ENCODE peak calls at places on chromosomes 6 and 20, in eight cellular contexts. One of them, this sample, is unnamed.

GRCh38 chr20:4836935-4837334 is 115.2 kb downstream of the PRND start:
- DNase-seq in CD8-positive, alpha-beta memory T cell: no peak
- DNase-seq in activated CD8-positive, alpha-beta T cell treated with anti-CD3 and anti-CD28 coated beads, Interleukin-2, amount 10 ng/mL, durations not matched to agents 7 days and 5 days: no peak
- DNase-seq in epithelial cell of prostate: no peak
- DNase-seq in naive thymus-derived CD8-positive, alpha-beta T cell: no peak
- DNase-seq in tibial artery: peak
- DNase-seq in stimulated activated CD8-positive, alpha-beta memory T cell treated with anti-CD3 and anti-CD28 coated beads, Interleukin-15, amount 100 ng/mL, for 4 hours: no peak
- DNase-seq in stimulated activated CD4-positive, alpha-beta T cell treated with anti-CD3 and anti-CD28 coated beads, Interleukin-4, amount 100 ng/mL, for 4 hours: no peak
- DNase-seq in this sample: no peak

GRCh38 chr6:3540980-3541379 is 84.1 kb upstream of the SLC22A23 start:
- DNase-seq in CD8-positive, alpha-beta memory T cell: no peak
- DNase-seq in activated CD8-positive, alpha-beta T cell treated with anti-CD3 and anti-CD28 coated beads, Interleukin-2, amount 10 ng/mL, durations not matched to agents 7 days and 5 days: no peak
- DNase-seq in epithelial cell of prostate: no peak
- DNase-seq in naive thymus-derived CD8-positive, alpha-beta T cell: no peak
- DNase-seq in tibial artery: no peak
- DNase-seq in stimulated activated CD8-positive, alpha-beta memory T cell treated with anti-CD3 and anti-CD28 coated beads, Interleukin-15, amount 100 ng/mL, for 4 hours: no peak
- DNase-seq in stimulated activated CD4-positive, alpha-beta T cell treated with anti-CD3 and anti-CD28 coated beads, Interleukin-4, amount 100 ng/mL, for 4 hours: no peak
- DNase-seq in this sample: no peak

GRCh38 chr6:47318236-47318974 is 8.7 kb upstream of the TNFRSF21 start:
- DNase-seq in CD8-positive, alpha-beta memory T cell: no peak
- DNase-seq in activated CD8-positive, alpha-beta T cell treated with anti-CD3 and anti-CD28 coated beads, Interleukin-2, amount 10 ng/mL, durations not matched to agents 7 days and 5 days: no peak
- DNase-seq in epithelial cell of prostate: no peak
- DNase-seq in naive thymus-derived CD8-positive, alpha-beta T cell: no peak
- DNase-seq in tibial artery: no peak
- DNase-seq in stimulated activated CD8-positive, alpha-beta memory T cell treated with anti-CD3 and anti-CD28 coated beads, Interleukin-15, amount 100 ng/mL, for 4 hours: no peak
- DNase-seq in stimulated activated CD4-positive, alpha-beta T cell treated with anti-CD3 and anti-CD28 coated beads, Interleukin-4, amount 100 ng/mL, for 4 hours: no peak
- DNase-seq in this sample: no peak

GRCh38 chr6:134111062-134111677 is 58.7 kb upstream of the SLC2A12 start:
- DNase-seq in CD8-positive, alpha-beta memory T cell: peak
- DNase-seq in activated CD8-positive, alpha-beta T cell treated with anti-CD3 and anti-CD28 coated beads, Interleukin-2, amount 10 ng/mL, durations not matched to agents 7 days and 5 days: peak
- DNase-seq in epithelial cell of prostate: peak
- DNase-seq in naive thymus-derived CD8-positive, alpha-beta T cell: no peak
- DNase-seq in tibial artery: no peak
- DNase-seq in stimulated activated CD8-positive, alpha-beta memory T cell treated with anti-CD3 and anti-CD28 coated beads, Interleukin-15, amount 100 ng/mL, for 4 hours: no peak
- DNase-seq in stimulated activated CD4-positive, alpha-beta T cell treated with anti-CD3 and anti-CD28 coated beads, Interleukin-4, amount 100 ng/mL, for 4 hours: peak
- DNase-seq in this sample: no peak

GRCh38 chr6:12348530-12349511 is 58.7 kb downstream of the EDN1 start:
- DNase-seq in CD8-positive, alpha-beta memory T cell: no peak
- DNase-seq in activated CD8-positive, alpha-beta T cell treated with anti-CD3 and anti-CD28 coated beads, Interleukin-2, amount 10 ng/mL, durations not matched to agents 7 days and 5 days: no peak
- DNase-seq in epithelial cell of prostate: peak
- DNase-seq in naive thymus-derived CD8-positive, alpha-beta T cell: no peak
- DNase-seq in tibial artery: no peak
- DNase-seq in stimulated activated CD8-positive, alpha-beta memory T cell treated with anti-CD3 and anti-CD28 coated beads, Interleukin-15, amount 100 ng/mL, for 4 hours: no peak
- DNase-seq in stimulated activated CD4-positive, alpha-beta T cell treated with anti-CD3 and anti-CD28 coated beads, Interleukin-4, amount 100 ng/mL, for 4 hours: no peak
- DNase-seq in this sample: no peak

GRCh38 chr20:12596863-12597262 is 411.9 kb upstream of the SPTLC3 start:
- DNase-seq in CD8-positive, alpha-beta memory T cell: no peak
- DNase-seq in activated CD8-positive, alpha-beta T cell treated with anti-CD3 and anti-CD28 coated beads, Interleukin-2, amount 10 ng/mL, durations not matched to agents 7 days and 5 days: no peak
- DNase-seq in epithelial cell of prostate: no peak
- DNase-seq in naive thymus-derived CD8-positive, alpha-beta T cell: no peak
- DNase-seq in tibial artery: no peak
- DNase-seq in stimulated activated CD8-positive, alpha-beta memory T cell treated with anti-CD3 and anti-CD28 coated beads, Interleukin-15, amount 100 ng/mL, for 4 hours: no peak
- DNase-seq in stimulated activated CD4-positive, alpha-beta T cell treated with anti-CD3 and anti-CD28 coated beads, Interleukin-4, amount 100 ng/mL, for 4 hours: no peak
- DNase-seq in this sample: no peak

GRCh38 chr6:7691675-7692452 is 34.0 kb upstream of the BMP6 start:
- DNase-seq in CD8-positive, alpha-beta memory T cell: no peak
- DNase-seq in activated CD8-positive, alpha-beta T cell treated with anti-CD3 and anti-CD28 coated beads, Interleukin-2, amount 10 ng/mL, durations not matched to agents 7 days and 5 days: no peak
- DNase-seq in epithelial cell of prostate: peak
- DNase-seq in naive thymus-derived CD8-positive, alpha-beta T cell: no peak
- DNase-seq in tibial artery: no peak
- DNase-seq in stimulated activated CD8-positive, alpha-beta memory T cell treated with anti-CD3 and anti-CD28 coated beads, Interleukin-15, amount 100 ng/mL, for 4 hours: no peak
- DNase-seq in stimulated activated CD4-positive, alpha-beta T cell treated with anti-CD3 and anti-CD28 coated beads, Interleukin-4, amount 100 ng/mL, for 4 hours: no peak
- DNase-seq in this sample: no peak

GRCh38 chr6:13848553-13849150 is 34.3 kb upstream of the MCUR1 start:
- DNase-seq in CD8-positive, alpha-beta memory T cell: no peak
- DNase-seq in activated CD8-positive, alpha-beta T cell treated with anti-CD3 and anti-CD28 coated beads, Interleukin-2, amount 10 ng/mL, durations not matched to agents 7 days and 5 days: peak
- DNase-seq in epithelial cell of prostate: no peak
- DNase-seq in naive thymus-derived CD8-positive, alpha-beta T cell: no peak
- DNase-seq in tibial artery: no peak
- DNase-seq in stimulated activated CD8-positive, alpha-beta memory T cell treated with anti-CD3 and anti-CD28 coated beads, Interleukin-15, amount 100 ng/mL, for 4 hours: no peak
- DNase-seq in stimulated activated CD4-positive, alpha-beta T cell treated with anti-CD3 and anti-CD28 coated beads, Interleukin-4, amount 100 ng/mL, for 4 hours: no peak
- DNase-seq in this sample: no peak

GRCh38 chr20:31844737-31845299 is 586 bp downstream of the FOXS1 start:
- DNase-seq in CD8-positive, alpha-beta memory T cell: no peak
- DNase-seq in activated CD8-positive, alpha-beta T cell treated with anti-CD3 and anti-CD28 coated beads, Interleukin-2, amount 10 ng/mL, durations not matched to agents 7 days and 5 days: no peak
- DNase-seq in epithelial cell of prostate: no peak
- DNase-seq in naive thymus-derived CD8-positive, alpha-beta T cell: no peak
- DNase-seq in tibial artery: no peak
- DNase-seq in stimulated activated CD8-positive, alpha-beta memory T cell treated with anti-CD3 and anti-CD28 coated beads, Interleukin-15, amount 100 ng/mL, for 4 hours: no peak
- DNase-seq in stimulated activated CD4-positive, alpha-beta T cell treated with anti-CD3 and anti-CD28 coated beads, Interleukin-4, amount 100 ng/mL, for 4 hours: no peak
- DNase-seq in this sample: no peak

GRCh38 chr20:38129893-38130609 is 35.0 kb downstream of the TGM2 start:
- DNase-seq in CD8-positive, alpha-beta memory T cell: no peak
- DNase-seq in activated CD8-positive, alpha-beta T cell treated with anti-CD3 and anti-CD28 coated beads, Interleukin-2, amount 10 ng/mL, durations not matched to agents 7 days and 5 days: no peak
- DNase-seq in epithelial cell of prostate: no peak
- DNase-seq in naive thymus-derived CD8-positive, alpha-beta T cell: no peak
- DNase-seq in tibial artery: no peak
- DNase-seq in stimulated activated CD8-positive, alpha-beta memory T cell treated with anti-CD3 and anti-CD28 coated beads, Interleukin-15, amount 100 ng/mL, for 4 hours: no peak
- DNase-seq in stimulated activated CD4-positive, alpha-beta T cell treated with anti-CD3 and anti-CD28 coated beads, Interleukin-4, amount 100 ng/mL, for 4 hours: no peak
- DNase-seq in this sample: no peak

GRCh38 chr6:137361701-137362100 is 132.5 kb downstream of the OLIG3 start:
- DNase-seq in CD8-positive, alpha-beta memory T cell: no peak
- DNase-seq in activated CD8-positive, alpha-beta T cell treated with anti-CD3 and anti-CD28 coated beads, Interleukin-2, amount 10 ng/mL, durations not matched to agents 7 days and 5 days: no peak
- DNase-seq in epithelial cell of prostate: no peak
- DNase-seq in naive thymus-derived CD8-positive, alpha-beta T cell: no peak
- DNase-seq in tibial artery: no peak
- DNase-seq in stimulated activated CD8-positive, alpha-beta memory T cell treated with anti-CD3 and anti-CD28 coated beads, Interleukin-15, amount 100 ng/mL, for 4 hours: no peak
- DNase-seq in stimulated activated CD4-positive, alpha-beta T cell treated with anti-CD3 and anti-CD28 coated beads, Interleukin-4, amount 100 ng/mL, for 4 hours: no peak
- DNase-seq in this sample: no peak

GRCh38 chr20:61950631-61951010 is 115.1 kb downstream of the TAF4 start:
- DNase-seq in CD8-positive, alpha-beta memory T cell: no peak
- DNase-seq in activated CD8-positive, alpha-beta T cell treated with anti-CD3 and anti-CD28 coated beads, Interleukin-2, amount 10 ng/mL, durations not matched to agents 7 days and 5 days: no peak
- DNase-seq in epithelial cell of prostate: no peak
- DNase-seq in naive thymus-derived CD8-positive, alpha-beta T cell: no peak
- DNase-seq in tibial artery: no peak
- DNase-seq in stimulated activated CD8-positive, alpha-beta memory T cell treated with anti-CD3 and anti-CD28 coated beads, Interleukin-15, amount 100 ng/mL, for 4 hours: no peak
- DNase-seq in stimulated activated CD4-positive, alpha-beta T cell treated with anti-CD3 and anti-CD28 coated beads, Interleukin-4, amount 100 ng/mL, for 4 hours: no peak
- DNase-seq in this sample: no peak

GRCh38 chr6:20661721-20662120 is 127.5 kb downstream of the CDKAL1 start:
- DNase-seq in CD8-positive, alpha-beta memory T cell: no peak
- DNase-seq in activated CD8-positive, alpha-beta T cell treated with anti-CD3 and anti-CD28 coated beads, Interleukin-2, amount 10 ng/mL, durations not matched to agents 7 days and 5 days: no peak
- DNase-seq in epithelial cell of prostate: peak
- DNase-seq in naive thymus-derived CD8-positive, alpha-beta T cell: no peak
- DNase-seq in tibial artery: no peak
- DNase-seq in stimulated activated CD8-positive, alpha-beta memory T cell treated with anti-CD3 and anti-CD28 coated beads, Interleukin-15, amount 100 ng/mL, for 4 hours: no peak
- DNase-seq in stimulated activated CD4-positive, alpha-beta T cell treated with anti-CD3 and anti-CD28 coated beads, Interleukin-4, amount 100 ng/mL, for 4 hours: no peak
- DNase-seq in this sample: no peak

GRCh38 chr20:3730803-3731370 is 1.6 kb upstream of the HSPA12B start:
- DNase-seq in CD8-positive, alpha-beta memory T cell: no peak
- DNase-seq in activated CD8-positive, alpha-beta T cell treated with anti-CD3 and anti-CD28 coated beads, Interleukin-2, amount 10 ng/mL, durations not matched to agents 7 days and 5 days: no peak
- DNase-seq in epithelial cell of prostate: no peak
- DNase-seq in naive thymus-derived CD8-positive, alpha-beta T cell: no peak
- DNase-seq in tibial artery: no peak
- DNase-seq in stimulated activated CD8-positive, alpha-beta memory T cell treated with anti-CD3 and anti-CD28 coated beads, Interleukin-15, amount 100 ng/mL, for 4 hours: no peak
- DNase-seq in stimulated activated CD4-positive, alpha-beta T cell treated with anti-CD3 and anti-CD28 coated beads, Interleukin-4, amount 100 ng/mL, for 4 hours: no peak
- DNase-seq in this sample: no peak

GRCh38 chr20:32067234-32067821 is 15.3 kb downstream of the HCK start:
- DNase-seq in CD8-positive, alpha-beta memory T cell: no peak
- DNase-seq in activated CD8-positive, alpha-beta T cell treated with anti-CD3 and anti-CD28 coated beads, Interleukin-2, amount 10 ng/mL, durations not matched to agents 7 days and 5 days: no peak
- DNase-seq in epithelial cell of prostate: no peak
- DNase-seq in naive thymus-derived CD8-positive, alpha-beta T cell: no peak
- DNase-seq in tibial artery: no peak
- DNase-seq in stimulated activated CD8-positive, alpha-beta memory T cell treated with anti-CD3 and anti-CD28 coated beads, Interleukin-15, amount 100 ng/mL, for 4 hours: no peak
- DNase-seq in stimulated activated CD4-positive, alpha-beta T cell treated with anti-CD3 and anti-CD28 coated beads, Interleukin-4, amount 100 ng/mL, for 4 hours: no peak
- DNase-seq in this sample: no peak

GRCh38 chr6:145633981-145634627 is 101.2 kb downstream of the EPM2A start:
- DNase-seq in CD8-positive, alpha-beta memory T cell: peak
- DNase-seq in activated CD8-positive, alpha-beta T cell treated with anti-CD3 and anti-CD28 coated beads, Interleukin-2, amount 10 ng/mL, durations not matched to agents 7 days and 5 days: peak
- DNase-seq in epithelial cell of prostate: peak
- DNase-seq in naive thymus-derived CD8-positive, alpha-beta T cell: peak
- DNase-seq in tibial artery: peak
- DNase-seq in stimulated activated CD8-positive, alpha-beta memory T cell treated with anti-CD3 and anti-CD28 coated beads, Interleukin-15, amount 100 ng/mL, for 4 hours: peak
- DNase-seq in stimulated activated CD4-positive, alpha-beta T cell treated with anti-CD3 and anti-CD28 coated beads, Interleukin-4, amount 100 ng/mL, for 4 hours: peak
- DNase-seq in this sample: no peak

GRCh38 chr6:42106663-42107023 is 35.8 kb downstream of the C6orf132 start:
- DNase-seq in CD8-positive, alpha-beta memory T cell: no peak
- DNase-seq in activated CD8-positive, alpha-beta T cell treated with anti-CD3 and anti-CD28 coated beads, Interleukin-2, amount 10 ng/mL, durations not matched to agents 7 days and 5 days: no peak
- DNase-seq in epithelial cell of prostate: no peak
- DNase-seq in naive thymus-derived CD8-positive, alpha-beta T cell: no peak
- DNase-seq in tibial artery: no peak
- DNase-seq in stimulated activated CD8-positive, alpha-beta memory T cell treated with anti-CD3 and anti-CD28 coated beads, Interleukin-15, amount 100 ng/mL, for 4 hours: no peak
- DNase-seq in stimulated activated CD4-positive, alpha-beta T cell treated with anti-CD3 and anti-CD28 coated beads, Interleukin-4, amount 100 ng/mL, for 4 hours: no peak
- DNase-seq in this sample: no peak

GRCh38 chr6:111625099-111625416 is 19.4 kb upstream of the TRAF3IP2 start:
- DNase-seq in CD8-positive, alpha-beta memory T cell: no peak
- DNase-seq in activated CD8-positive, alpha-beta T cell treated with anti-CD3 and anti-CD28 coated beads, Interleukin-2, amount 10 ng/mL, durations not matched to agents 7 days and 5 days: no peak
- DNase-seq in epithelial cell of prostate: no peak
- DNase-seq in naive thymus-derived CD8-positive, alpha-beta T cell: no peak
- DNase-seq in tibial artery: no peak
- DNase-seq in stimulated activated CD8-positive, alpha-beta memory T cell treated with anti-CD3 and anti-CD28 coated beads, Interleukin-15, amount 100 ng/mL, for 4 hours: no peak
- DNase-seq in stimulated activated CD4-positive, alpha-beta T cell treated with anti-CD3 and anti-CD28 coated beads, Interleukin-4, amount 100 ng/mL, for 4 hours: no peak
- DNase-seq in this sample: no peak

GRCh38 chr20:34536798-34537394 is 20.7 kb downstream of the DYNLRB1 start:
- DNase-seq in CD8-positive, alpha-beta memory T cell: peak
- DNase-seq in activated CD8-positive, alpha-beta T cell treated with anti-CD3 and anti-CD28 coated beads, Interleukin-2, amount 10 ng/mL, durations not matched to agents 7 days and 5 days: peak
- DNase-seq in epithelial cell of prostate: no peak
- DNase-seq in naive thymus-derived CD8-positive, alpha-beta T cell: peak
- DNase-seq in tibial artery: peak
- DNase-seq in stimulated activated CD8-positive, alpha-beta memory T cell treated with anti-CD3 and anti-CD28 coated beads, Interleukin-15, amount 100 ng/mL, for 4 hours: no peak
- DNase-seq in stimulated activated CD4-positive, alpha-beta T cell treated with anti-CD3 and anti-CD28 coated beads, Interleukin-4, amount 100 ng/mL, for 4 hours: peak
- DNase-seq in this sample: no peak

GRCh38 chr6:123587838-123588545 is 48.8 kb downstream of the TRDN start:
- DNase-seq in CD8-positive, alpha-beta memory T cell: no peak
- DNase-seq in activated CD8-positive, alpha-beta T cell treated with anti-CD3 and anti-CD28 coated beads, Interleukin-2, amount 10 ng/mL, durations not matched to agents 7 days and 5 days: no peak
- DNase-seq in epithelial cell of prostate: no peak
- DNase-seq in naive thymus-derived CD8-positive, alpha-beta T cell: no peak
- DNase-seq in tibial artery: no peak
- DNase-seq in stimulated activated CD8-positive, alpha-beta memory T cell treated with anti-CD3 and anti-CD28 coated beads, Interleukin-15, amount 100 ng/mL, for 4 hours: no peak
- DNase-seq in stimulated activated CD4-positive, alpha-beta T cell treated with anti-CD3 and anti-CD28 coated beads, Interleukin-4, amount 100 ng/mL, for 4 hours: no peak
- DNase-seq in this sample: no peak

GRCh38 chr6:12890171-12890790 is 173.7 kb downstream of the PHACTR1 start:
- DNase-seq in CD8-positive, alpha-beta memory T cell: no peak
- DNase-seq in activated CD8-positive, alpha-beta T cell treated with anti-CD3 and anti-CD28 coated beads, Interleukin-2, amount 10 ng/mL, durations not matched to agents 7 days and 5 days: peak
- DNase-seq in epithelial cell of prostate: no peak
- DNase-seq in naive thymus-derived CD8-positive, alpha-beta T cell: no peak
- DNase-seq in tibial artery: no peak
- DNase-seq in stimulated activated CD8-positive, alpha-beta memory T cell treated with anti-CD3 and anti-CD28 coated beads, Interleukin-15, amount 100 ng/mL, for 4 hours: no peak
- DNase-seq in stimulated activated CD4-positive, alpha-beta T cell treated with anti-CD3 and anti-CD28 coated beads, Interleukin-4, amount 100 ng/mL, for 4 hours: peak
- DNase-seq in this sample: no peak

GRCh38 chr6:113909224-113909856 is 52.2 kb downstream of the MARCKS start:
- DNase-seq in CD8-positive, alpha-beta memory T cell: no peak
- DNase-seq in activated CD8-positive, alpha-beta T cell treated with anti-CD3 and anti-CD28 coated beads, Interleukin-2, amount 10 ng/mL, durations not matched to agents 7 days and 5 days: peak
- DNase-seq in epithelial cell of prostate: no peak
- DNase-seq in naive thymus-derived CD8-positive, alpha-beta T cell: no peak
- DNase-seq in tibial artery: no peak
- DNase-seq in stimulated activated CD8-positive, alpha-beta memory T cell treated with anti-CD3 and anti-CD28 coated beads, Interleukin-15, amount 100 ng/mL, for 4 hours: no peak
- DNase-seq in stimulated activated CD4-positive, alpha-beta T cell treated with anti-CD3 and anti-CD28 coated beads, Interleukin-4, amount 100 ng/mL, for 4 hours: no peak
- DNase-seq in this sample: no peak

GRCh38 chr20:23362392-23363256 is 642 bp downstream of the GZF1 start:
- DNase-seq in CD8-positive, alpha-beta memory T cell: peak
- DNase-seq in activated CD8-positive, alpha-beta T cell treated with anti-CD3 and anti-CD28 coated beads, Interleukin-2, amount 10 ng/mL, durations not matched to agents 7 days and 5 days: peak
- DNase-seq in epithelial cell of prostate: no peak
- DNase-seq in naive thymus-derived CD8-positive, alpha-beta T cell: peak
- DNase-seq in tibial artery: peak
- DNase-seq in stimulated activated CD8-positive, alpha-beta memory T cell treated with anti-CD3 and anti-CD28 coated beads, Interleukin-15, amount 100 ng/mL, for 4 hours: no peak
- DNase-seq in stimulated activated CD4-positive, alpha-beta T cell treated with anti-CD3 and anti-CD28 coated beads, Interleukin-4, amount 100 ng/mL, for 4 hours: no peak
- DNase-seq in this sample: no peak

GRCh38 chr20:14700641-14700965 is 363.2 kb upstream of the FLRT3 start:
- DNase-seq in CD8-positive, alpha-beta memory T cell: no peak
- DNase-seq in activated CD8-positive, alpha-beta T cell treated with anti-CD3 and anti-CD28 coated beads, Interleukin-2, amount 10 ng/mL, durations not matched to agents 7 days and 5 days: no peak
- DNase-seq in epithelial cell of prostate: peak
- DNase-seq in naive thymus-derived CD8-positive, alpha-beta T cell: no peak
- DNase-seq in tibial artery: no peak
- DNase-seq in stimulated activated CD8-positive, alpha-beta memory T cell treated with anti-CD3 and anti-CD28 coated beads, Interleukin-15, amount 100 ng/mL, for 4 hours: no peak
- DNase-seq in stimulated activated CD4-positive, alpha-beta T cell treated with anti-CD3 and anti-CD28 coated beads, Interleukin-4, amount 100 ng/mL, for 4 hours: no peak
- DNase-seq in this sample: no peak

GRCh38 chr6:51339728-51340127 is 521.1 kb downstream of the TFAP2B start:
- DNase-seq in CD8-positive, alpha-beta memory T cell: no peak
- DNase-seq in activated CD8-positive, alpha-beta T cell treated with anti-CD3 and anti-CD28 coated beads, Interleukin-2, amount 10 ng/mL, durations not matched to agents 7 days and 5 days: no peak
- DNase-seq in epithelial cell of prostate: peak
- DNase-seq in naive thymus-derived CD8-positive, alpha-beta T cell: no peak
- DNase-seq in tibial artery: no peak
- DNase-seq in stimulated activated CD8-positive, alpha-beta memory T cell treated with anti-CD3 and anti-CD28 coated beads, Interleukin-15, amount 100 ng/mL, for 4 hours: no peak
- DNase-seq in stimulated activated CD4-positive, alpha-beta T cell treated with anti-CD3 and anti-CD28 coated beads, Interleukin-4, amount 100 ng/mL, for 4 hours: no peak
- DNase-seq in this sample: no peak

GRCh38 chr20:62611012-62611411 is 31.3 kb upstream of the SLCO4A1 start:
- DNase-seq in CD8-positive, alpha-beta memory T cell: no peak
- DNase-seq in activated CD8-positive, alpha-beta T cell treated with anti-CD3 and anti-CD28 coated beads, Interleukin-2, amount 10 ng/mL, durations not matched to agents 7 days and 5 days: no peak
- DNase-seq in epithelial cell of prostate: no peak
- DNase-seq in naive thymus-derived CD8-positive, alpha-beta T cell: no peak
- DNase-seq in tibial artery: no peak
- DNase-seq in stimulated activated CD8-positive, alpha-beta memory T cell treated with anti-CD3 and anti-CD28 coated beads, Interleukin-15, amount 100 ng/mL, for 4 hours: no peak
- DNase-seq in stimulated activated CD4-positive, alpha-beta T cell treated with anti-CD3 and anti-CD28 coated beads, Interleukin-4, amount 100 ng/mL, for 4 hours: no peak
- DNase-seq in this sample: no peak

GRCh38 chr20:35618372-35619131 is 2.9 kb downstream of the SPAG4 start:
- DNase-seq in CD8-positive, alpha-beta memory T cell: no peak
- DNase-seq in activated CD8-positive, alpha-beta T cell treated with anti-CD3 and anti-CD28 coated beads, Interleukin-2, amount 10 ng/mL, durations not matched to agents 7 days and 5 days: peak
- DNase-seq in epithelial cell of prostate: no peak
- DNase-seq in naive thymus-derived CD8-positive, alpha-beta T cell: no peak
- DNase-seq in tibial artery: no peak
- DNase-seq in stimulated activated CD8-positive, alpha-beta memory T cell treated with anti-CD3 and anti-CD28 coated beads, Interleukin-15, amount 100 ng/mL, for 4 hours: no peak
- DNase-seq in stimulated activated CD4-positive, alpha-beta T cell treated with anti-CD3 and anti-CD28 coated beads, Interleukin-4, amount 100 ng/mL, for 4 hours: no peak
- DNase-seq in this sample: no peak

GRCh38 chr6:6749791-6750434 is 161.4 kb downstream of the LY86 start:
- DNase-seq in CD8-positive, alpha-beta memory T cell: no peak
- DNase-seq in activated CD8-positive, alpha-beta T cell treated with anti-CD3 and anti-CD28 coated beads, Interleukin-2, amount 10 ng/mL, durations not matched to agents 7 days and 5 days: no peak
- DNase-seq in epithelial cell of prostate: peak
- DNase-seq in naive thymus-derived CD8-positive, alpha-beta T cell: no peak
- DNase-seq in tibial artery: peak
- DNase-seq in stimulated activated CD8-positive, alpha-beta memory T cell treated with anti-CD3 and anti-CD28 coated beads, Interleukin-15, amount 100 ng/mL, for 4 hours: no peak
- DNase-seq in stimulated activated CD4-positive, alpha-beta T cell treated with anti-CD3 and anti-CD28 coated beads, Interleukin-4, amount 100 ng/mL, for 4 hours: peak
- DNase-seq in this sample: peak

This sample was measured in SIG-M5.